ENCODE peak calls at places on chromosomes 4 and X, in seven cellular contexts. Z, W, J, S, E, F and T are unnamed samples.

GRCh38 chr4:17066972-17067371 is 168.5 kb upstream of the LDB2 start:
- DNase-seq in Z (no peak), E (no peak), J (no peak), S (peak), F (no peak), W (peak), T (peak)

GRCh38 chrX:146259207-146259606 is 441.6 kb downstream of the SLITRK2 start:
- DNase-seq in E (no peak), S (no peak), Z (no peak), F (no peak), J (no peak), W (no peak), T (no peak)

GRCh38 chrX:104135677-104136076 is 21.1 kb downstream of the SLC25A53 start:
- DNase-seq in W (no peak), F (no peak), S (no peak), J (no peak), E (no peak), Z (no peak), T (no peak)

GRCh38 chrX:68490644-68491043 is 8.2 kb upstream of the YIPF6 start:
- DNase-seq in W (no peak), S (peak), Z (no peak), J (no peak), F (no peak), E (no peak), T (peak)

GRCh38 chrX:10939384-10939783 is 171.7 kb upstream of the HCCS start:
- DNase-seq in W (peak), Z (no peak), J (no peak), F (no peak), S (peak), E (no peak), T (peak)

GRCh38 chr4:169070071-169070894 is 60.2 kb upstream of the CBR4 start:
- DNase-seq in S (peak), Z (no peak), W (peak), J (no peak), E (no peak), F (peak), T (peak)

GRCh38 chrX:80648023-80648422 is 161.7 kb downstream of the BRWD3 start:
- DNase-seq in S (peak), E (no peak), W (no peak), J (no peak), F (no peak), Z (no peak), T (peak)

GRCh38 chrX:153968754-153969124 is 2.9 kb downstream of the HCFC1 start:
- DNase-seq in Z (no peak), S (peak), E (no peak), F (peak), J (no peak), W (no peak), T (no peak)

GRCh38 chrX:101485212-101486064 is at the start of gene ARMCX4:
- DNase-seq in E (peak), Z (no peak), J (no peak), W (no peak), S (peak), F (peak), T (peak)

GRCh38 chr4:83389037-83389755 is 54.5 kb upstream of the HPSE start:
- DNase-seq in S (no peak), Z (no peak), J (no peak), W (peak), E (no peak), F (no peak), T (no peak)

GRCh38 chrX:135086197-135086854 is 34.0 kb downstream of the ETDB start:
- DNase-seq in E (no peak), S (peak), J (no peak), W (peak), Z (peak), F (peak), T (peak)

GRCh38 chrX:17635231-17635630 is 102.1 kb upstream of the SCML1 start:
- DNase-seq in J (no peak), F (peak), S (no peak), Z (no peak), E (peak), W (no peak), T (no peak)

GRCh38 chrX:53320543-53321215 is 39.3 kb upstream of the IQSEC2 start:
- DNase-seq in J (no peak), E (no peak), Z (peak), F (no peak), S (no peak), W (no peak), T (no peak)

GRCh38 chrX:77785400-77785745 is 643 bp downstream of the ATRX start:
- DNase-seq in F (peak), W (no peak), E (peak), J (no peak), Z (no peak), S (peak), T (peak)

GRCh38 chr4:138021116-138021820 is 220.9 kb downstream of the SLC7A11 start:
- DNase-seq in Z (no peak), S (peak), J (no peak), W (no peak), F (no peak), E (no peak), T (no peak)

GRCh38 chr4:102503301-102503746 is 2.2 kb downstream of the NFKB1 start:
- DNase-seq in J (no peak), Z (no peak), F (peak), W (no peak), S (peak), E (no peak), T (no peak)

GRCh38 chrX:105488731-105489130 is 268.2 kb upstream of the TEX13A start:
- DNase-seq in J (no peak), W (no peak), Z (no peak), E (no peak), F (no peak), S (no peak), T (no peak)

GRCh38 chrX:49915352-49916222 is 6.8 kb upstream of the CLCN5 start:
- DNase-seq in F (peak), E (peak), Z (peak), S (peak), W (peak), J (peak), T (peak)

GRCh38 chr4:184392748-184393334 is 81.5 kb downstream of the IRF2 start:
- DNase-seq in S (no peak), E (no peak), W (no peak), F (no peak), Z (no peak), J (no peak), T (no peak)

GRCh38 chr4:962231-963208 is 10.8 kb downstream of the DGKQ start:
- DNase-seq in E (no peak), S (no peak), F (peak), Z (no peak), J (no peak), W (no peak), T (no peak)

GRCh38 chrX:119753639-119754257 is 4.6 kb upstream of the SOWAHD start:
- DNase-seq in F (peak), S (peak), Z (peak), E (peak), J (peak), W (no peak), T (no peak)

GRCh38 chr4:1477045-1477905 is 71.0 kb upstream of the NKX1-1 start:
- DNase-seq in W (no peak), S (no peak), E (no peak), F (no peak), J (no peak), Z (no peak), T (no peak)

GRCh38 chr4:158760866-158761265 is 8.0 kb upstream of the FNIP2 start:
- DNase-seq in E (no peak), S (peak), J (no peak), Z (no peak), F (no peak), W (no peak), T (no peak)

GRCh38 chr4:92451792-92452191 is 148.0 kb downstream of the GRID2 start:
- DNase-seq in J (no peak), W (no peak), E (no peak), F (no peak), Z (no peak), S (peak), T (no peak)

GRCh38 chrX:111100191-111100590 is 4.2 kb downstream of the PAK3 start:
- DNase-seq in W (no peak), S (peak), J (no peak), Z (peak), E (peak), F (peak), T (peak)